ENCODE peak calls at places on chromosomes 3 and 15, in eight cellular contexts. One of them, this sample, is unnamed.
A peak's percentile ranks its signal among the peaks of the same experiment; 100 is the strongest.

GRCh38 chr3:112136959-112137693 is 4.1 kb upstream of the GCSAM start:
- DNase-seq in neural progenitor cell: peak; percentile 91
- DNase-seq in colonic mucosa: no peak
- DNase-seq in psoas muscle: no peak
- DNase-seq in uterus: no peak
- DNase-seq in left ventricle myocardium inferior: no peak
- DNase-seq in cardiac muscle cell: peak; percentile 64
- DNase-seq in Caco-2: peak; percentile 55
- DNase-seq in this sample: peak; percentile 65

GRCh38 chr15:92623435-92623834 is 32.1 kb downstream of the FAM174B start:
- DNase-seq in left ventricle myocardium inferior: no peak
- DNase-seq in uterus: no peak
- DNase-seq in colonic mucosa: no peak
- DNase-seq in Caco-2: no peak
- DNase-seq in psoas muscle: peak; percentile 87
- DNase-seq in cardiac muscle cell: no peak
- DNase-seq in neural progenitor cell: no peak
- DNase-seq in this sample: no peak

GRCh38 chr3:120793601-120794000 is 51.1 kb downstream of the GTF2E1 start:
- DNase-seq in left ventricle myocardium inferior: no peak
- DNase-seq in Caco-2: no peak
- DNase-seq in neural progenitor cell: no peak
- DNase-seq in cardiac muscle cell: no peak
- DNase-seq in colonic mucosa: no peak
- DNase-seq in psoas muscle: no peak
- DNase-seq in uterus: no peak
- DNase-seq in this sample: no peak

GRCh38 chr3:185423178-185423577 is 60.2 kb downstream of the MAP3K13 start:
- DNase-seq in cardiac muscle cell: peak; percentile 12
- DNase-seq in neural progenitor cell: no peak
- DNase-seq in Caco-2: no peak
- DNase-seq in left ventricle myocardium inferior: no peak
- DNase-seq in psoas muscle: no peak
- DNase-seq in uterus: no peak
- DNase-seq in colonic mucosa: peak; percentile 62
- DNase-seq in this sample: no peak

GRCh38 chr3:169060037-169060436 is 603.5 kb downstream of the MECOM start:
- DNase-seq in colonic mucosa: no peak
- DNase-seq in psoas muscle: no peak
- DNase-seq in left ventricle myocardium inferior: no peak
- DNase-seq in uterus: no peak
- DNase-seq in cardiac muscle cell: peak; percentile 20
- DNase-seq in Caco-2: no peak
- DNase-seq in neural progenitor cell: no peak
- DNase-seq in this sample: no peak

GRCh38 chr3:138284957-138285477 is 44.6 kb downstream of the NME9 start:
- DNase-seq in Caco-2: no peak
- DNase-seq in colonic mucosa: no peak
- DNase-seq in neural progenitor cell: no peak
- DNase-seq in psoas muscle: no peak
- DNase-seq in left ventricle myocardium inferior: no peak
- DNase-seq in uterus: no peak
- DNase-seq in cardiac muscle cell: no peak
- DNase-seq in this sample: no peak

GRCh38 chr15:37099321-37100108 is 834 bp downstream of the MEIS2 start:
- DNase-seq in neural progenitor cell: peak; percentile 40
- DNase-seq in cardiac muscle cell: no peak
- DNase-seq in psoas muscle: peak; percentile 48
- DNase-seq in left ventricle myocardium inferior: no peak
- DNase-seq in Caco-2: peak; percentile 40
- DNase-seq in uterus: peak; percentile 66
- DNase-seq in colonic mucosa: no peak
- DNase-seq in this sample: peak; percentile 72

GRCh38 chr3:37985637-37986320 is 4.8 kb upstream of the VILL start:
- DNase-seq in uterus: no peak
- DNase-seq in Caco-2: no peak
- DNase-seq in neural progenitor cell: no peak
- DNase-seq in colonic mucosa: peak; percentile 84
- DNase-seq in left ventricle myocardium inferior: no peak
- DNase-seq in cardiac muscle cell: peak; percentile 34
- DNase-seq in psoas muscle: peak; percentile 52
- DNase-seq in this sample: no peak

GRCh38 chr3:125136515-125136914 is 76.0 kb downstream of the SLC12A8 start:
- DNase-seq in cardiac muscle cell: no peak
- DNase-seq in neural progenitor cell: no peak
- DNase-seq in left ventricle myocardium inferior: no peak
- DNase-seq in psoas muscle: no peak
- DNase-seq in Caco-2: no peak
- DNase-seq in uterus: no peak
- DNase-seq in colonic mucosa: no peak
- DNase-seq in this sample: no peak

GRCh38 chr3:37803726-37804469 is 57.8 kb upstream of the CTDSPL start:
- DNase-seq in colonic mucosa: no peak
- DNase-seq in psoas muscle: no peak
- DNase-seq in cardiac muscle cell: no peak
- DNase-seq in uterus: no peak
- DNase-seq in Caco-2: no peak
- DNase-seq in left ventricle myocardium inferior: no peak
- DNase-seq in neural progenitor cell: no peak
- DNase-seq in this sample: no peak

DNA sequence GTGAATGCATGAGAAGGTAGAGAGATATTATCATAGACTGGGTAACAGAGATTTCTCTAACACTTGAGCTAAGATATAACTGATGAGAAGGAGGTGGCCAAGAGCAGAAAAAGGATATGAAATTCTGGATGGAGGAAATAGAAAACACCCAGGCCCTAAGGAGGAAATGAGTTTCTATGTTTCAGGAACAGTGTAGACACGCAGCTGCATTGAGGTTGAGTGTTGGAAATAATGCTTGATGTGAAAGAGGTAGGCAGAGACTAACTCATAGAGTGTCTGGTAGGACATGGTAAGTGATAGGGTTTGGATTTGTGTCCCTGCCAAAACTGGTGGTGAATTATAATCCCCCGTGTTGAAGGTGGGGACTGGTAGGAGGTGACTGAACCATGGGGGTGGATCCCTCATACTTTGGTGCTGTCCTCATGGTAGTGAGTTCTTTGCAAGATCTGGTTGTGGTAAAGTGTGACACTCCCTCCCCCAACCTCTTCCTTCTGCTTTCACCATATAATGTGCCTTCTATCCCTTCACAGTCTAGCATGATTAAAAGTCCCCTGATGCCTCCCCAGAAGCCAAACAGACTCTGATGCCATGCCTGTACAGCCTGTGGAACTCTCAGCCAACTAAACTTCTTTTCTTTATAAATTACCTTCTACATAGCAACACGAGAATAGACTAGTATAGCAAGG is 787.3 kb downstream of the EDEM1 start:
- DNase-seq in neural progenitor cell: no peak
- DNase-seq in left ventricle myocardium inferior: no peak
- DNase-seq in Caco-2: no peak
- DNase-seq in cardiac muscle cell: no peak
- DNase-seq in psoas muscle: no peak
- DNase-seq in colonic mucosa: no peak
- DNase-seq in uterus: no peak
- DNase-seq in this sample: no peak
- H3K4me1 ChIP-seq in neural progenitor cell: peaks cover 13% of the 10 kb centered on the region
- H3K4me1 ChIP-seq in left ventricle myocardium inferior: no peaks in the 10 kb centered on the region
- H3K4me1 ChIP-seq in Caco-2: no peaks in the 10 kb centered on the region
- H3K4me1 ChIP-seq in cardiac muscle cell: no peaks in the 10 kb centered on the region
- H3K4me1 ChIP-seq in psoas muscle: no peaks in the 10 kb centered on the region
- H3K4me1 ChIP-seq in colonic mucosa: no peaks in the 10 kb centered on the region
- H3K4me1 ChIP-seq in uterus: no peaks in the 10 kb centered on the region
- H3K4me1 ChIP-seq in this sample: no peaks in the 10 kb centered on the region

GRCh38 chr3:132199451-132199850 is 117.8 kb upstream of the ACP3 start:
- DNase-seq in psoas muscle: no peak
- DNase-seq in left ventricle myocardium inferior: no peak
- DNase-seq in uterus: no peak
- DNase-seq in Caco-2: no peak
- DNase-seq in colonic mucosa: no peak
- DNase-seq in cardiac muscle cell: no peak
- DNase-seq in neural progenitor cell: no peak
- DNase-seq in this sample: no peak
- H3K4me3 ChIP-seq in psoas muscle: no peak overlapping the region
- H3K4me3 ChIP-seq in left ventricle myocardium inferior: no peak overlapping the region
- H3K4me3 ChIP-seq in uterus: no peak overlapping the region
- H3K4me3 ChIP-seq in Caco-2: no peak overlapping the region
- H3K4me3 ChIP-seq in colonic mucosa: no peak overlapping the region
- H3K4me3 ChIP-seq in cardiac muscle cell: no peak overlapping the region
- H3K4me3 ChIP-seq in neural progenitor cell: no peak overlapping the region
- H3K4me3 ChIP-seq in this sample: no peak overlapping the region

DNA sequence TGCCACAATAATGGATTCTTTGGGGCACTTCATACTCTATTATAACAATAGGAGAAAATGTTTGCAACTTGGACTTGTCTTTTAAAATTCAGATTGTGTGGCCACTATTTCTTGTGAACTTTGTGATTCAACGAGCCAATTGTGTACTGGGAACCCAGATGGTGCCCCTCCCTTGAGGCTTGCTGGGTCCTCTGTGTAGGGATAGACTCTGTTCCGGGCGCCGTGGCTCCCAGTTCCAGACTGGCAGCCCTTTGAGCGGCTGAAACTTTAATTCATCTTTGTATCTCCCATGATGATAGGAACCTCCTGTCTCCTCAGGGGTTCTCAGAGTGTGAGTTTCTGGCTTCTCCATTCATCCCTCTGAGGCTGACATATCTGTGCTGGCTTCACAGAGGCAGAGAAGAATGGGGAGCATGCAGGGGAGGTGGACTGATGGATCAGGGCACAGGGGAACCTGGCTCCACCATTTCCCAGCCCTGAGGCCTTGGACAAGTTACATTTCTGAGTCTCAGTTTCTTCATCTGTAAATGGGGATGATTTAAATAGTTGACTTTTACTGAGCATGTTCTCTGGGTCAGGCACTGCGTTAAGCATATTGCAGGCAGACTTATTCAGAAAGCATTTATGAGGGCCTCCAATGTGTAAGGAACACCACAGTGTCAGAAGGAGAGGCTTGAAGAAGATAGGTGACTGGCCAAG is 15.2 kb upstream of the ANKDD1A start:
- DNase-seq in psoas muscle: no peak
- DNase-seq in neural progenitor cell: no peak
- DNase-seq in left ventricle myocardium inferior: peak; percentile 11
- DNase-seq in uterus: no peak
- DNase-seq in Caco-2: no peak
- DNase-seq in colonic mucosa: no peak
- DNase-seq in cardiac muscle cell: no peak
- DNase-seq in this sample: no peak
- H3K4me1 ChIP-seq in psoas muscle: peaks cover 27% of the 10 kb centered on the region
- H3K4me1 ChIP-seq in neural progenitor cell: peaks cover 38% of the 10 kb centered on the region
- H3K4me1 ChIP-seq in left ventricle myocardium inferior: peaks cover 62% of the 10 kb centered on the region
- H3K4me1 ChIP-seq in uterus: no peaks in the 10 kb centered on the region
- H3K4me1 ChIP-seq in Caco-2: peaks cover 18% of the 10 kb centered on the region
- H3K4me1 ChIP-seq in colonic mucosa: no peaks in the 10 kb centered on the region
- H3K4me1 ChIP-seq in cardiac muscle cell: peaks cover 27% of the 10 kb centered on the region
- H3K4me1 ChIP-seq in this sample: peaks cover 6% of the 10 kb centered on the region

DNA sequence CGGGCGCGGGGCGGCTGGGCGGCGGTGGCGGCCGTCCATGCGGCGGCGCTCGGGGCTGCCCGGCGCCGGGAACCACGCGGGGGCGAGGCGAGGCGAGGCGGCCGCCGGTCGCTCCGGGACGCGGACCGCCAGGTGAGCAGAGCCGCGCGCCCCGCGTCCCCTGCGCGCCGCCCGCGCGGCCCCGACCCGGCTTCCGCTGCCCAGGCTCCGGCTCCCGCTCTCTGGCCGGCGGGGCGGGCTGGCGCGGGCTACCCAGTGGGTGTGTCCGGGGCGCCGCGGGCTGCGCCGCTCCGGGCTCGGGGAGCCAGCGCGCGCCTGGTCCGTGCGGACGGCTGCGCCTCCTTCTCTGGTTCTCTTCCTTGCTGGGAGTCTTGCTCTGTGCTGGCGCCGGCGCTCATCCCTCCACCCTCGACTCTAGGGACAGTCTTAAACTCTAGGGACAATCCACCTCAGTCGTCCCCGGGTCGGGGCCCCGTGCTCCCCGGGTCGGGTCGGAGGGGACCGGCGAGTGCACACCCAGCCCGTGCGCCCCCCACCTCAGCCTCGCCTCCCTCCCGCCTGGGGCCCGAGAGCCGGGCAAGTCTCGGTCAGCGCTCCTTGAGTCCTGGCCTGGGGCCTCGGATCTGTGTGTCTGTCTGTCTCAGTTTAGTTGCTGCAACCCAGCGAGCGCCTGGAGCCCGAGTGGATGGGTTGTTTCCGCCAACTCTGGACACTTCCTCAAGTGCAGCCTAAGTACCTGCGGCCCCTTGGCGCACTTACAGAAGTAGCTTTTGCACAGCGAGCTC is 488 bp downstream of the THSD4 start:
- DNase-seq in uterus: peak; percentile 49
- DNase-seq in Caco-2: peak; percentile 52
- DNase-seq in left ventricle myocardium inferior: peak; percentile 56
- DNase-seq in colonic mucosa: peak; percentile 72
- DNase-seq in psoas muscle: peak; percentile 62
- DNase-seq in cardiac muscle cell: peak; percentile 67
- DNase-seq in neural progenitor cell: peak; percentile 75
- DNase-seq in this sample: peak; percentile 60
- H3K4me3 ChIP-seq in uterus: peak overlapping the region; percentile 53
- H3K4me3 ChIP-seq in Caco-2: peak overlapping the region; percentile 38
- H3K4me3 ChIP-seq in left ventricle myocardium inferior: peak overlapping the region; percentile 78
- H3K4me3 ChIP-seq in colonic mucosa: peak overlapping the region; percentile 71
- H3K4me3 ChIP-seq in psoas muscle: peak overlapping the region; percentile 80
- H3K4me3 ChIP-seq in cardiac muscle cell: peak overlapping the region; percentile 67
- H3K4me3 ChIP-seq in neural progenitor cell: peak overlapping the region; percentile 69
- H3K4me3 ChIP-seq in this sample: peak overlapping the region; percentile 57

GRCh38 chr3:117408811-117409210 is 699.2 kb downstream of the TUSC7 start:
- DNase-seq in left ventricle myocardium inferior: no peak
- DNase-seq in cardiac muscle cell: peak; percentile 3
- DNase-seq in Caco-2: no peak
- DNase-seq in neural progenitor cell: no peak
- DNase-seq in uterus: no peak
- DNase-seq in psoas muscle: no peak
- DNase-seq in colonic mucosa: no peak
- DNase-seq in this sample: no peak

GRCh38 chr3:117407317-117407716 is 697.7 kb downstream of the TUSC7 start:
- DNase-seq in Caco-2: peak; percentile 10
- DNase-seq in uterus: no peak
- DNase-seq in psoas muscle: no peak
- DNase-seq in cardiac muscle cell: peak; percentile 22
- DNase-seq in neural progenitor cell: peak; percentile 36
- DNase-seq in colonic mucosa: no peak
- DNase-seq in left ventricle myocardium inferior: no peak
- DNase-seq in this sample: peak; percentile 36

GRCh38 chr3:117400303-117400702 is 690.7 kb downstream of the TUSC7 start:
- DNase-seq in neural progenitor cell: peak; percentile 12
- DNase-seq in colonic mucosa: no peak
- DNase-seq in cardiac muscle cell: no peak
- DNase-seq in psoas muscle: no peak
- DNase-seq in Caco-2: no peak
- DNase-seq in uterus: no peak
- DNase-seq in left ventricle myocardium inferior: no peak
- DNase-seq in this sample: no peak

GRCh38 chr3:117404153-117404552 is 694.6 kb downstream of the TUSC7 start:
- DNase-seq in psoas muscle: no peak
- DNase-seq in Caco-2: no peak
- DNase-seq in uterus: no peak
- DNase-seq in neural progenitor cell: no peak
- DNase-seq in left ventricle myocardium inferior: no peak
- DNase-seq in cardiac muscle cell: peak; percentile 29
- DNase-seq in colonic mucosa: no peak
- DNase-seq in this sample: no peak

DNA sequence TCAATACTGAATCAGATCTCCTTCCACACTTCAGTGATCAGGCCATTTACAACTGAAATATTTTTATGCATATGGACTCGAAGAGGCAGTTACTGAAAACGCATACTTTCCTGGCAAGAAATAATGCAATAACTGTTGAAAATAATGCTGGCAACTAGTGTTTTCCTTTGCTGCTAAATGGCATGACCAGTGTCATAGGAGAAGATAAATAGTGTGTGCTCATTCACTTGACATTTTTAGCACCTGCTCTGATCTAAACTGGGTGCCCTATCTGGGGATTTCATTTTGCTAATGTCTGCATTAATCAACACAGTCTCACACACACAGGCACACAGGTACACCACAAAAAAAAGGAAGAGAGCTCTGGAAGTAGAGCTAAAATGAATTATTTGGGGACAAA is 695.2 kb downstream of the TUSC7 start:
- DNase-seq in uterus: no peak
- DNase-seq in colonic mucosa: no peak
- DNase-seq in left ventricle myocardium inferior: no peak
- DNase-seq in Caco-2: no peak
- DNase-seq in psoas muscle: no peak
- DNase-seq in neural progenitor cell: no peak
- DNase-seq in cardiac muscle cell: no peak
- DNase-seq in this sample: no peak
- H3K4me1 ChIP-seq in uterus: no peaks in the 10 kb centered on the region
- H3K4me1 ChIP-seq in colonic mucosa: no peaks in the 10 kb centered on the region
- H3K4me1 ChIP-seq in left ventricle myocardium inferior: no peaks in the 10 kb centered on the region
- H3K4me1 ChIP-seq in Caco-2: no peaks in the 10 kb centered on the region
- H3K4me1 ChIP-seq in psoas muscle: no peaks in the 10 kb centered on the region
- H3K4me1 ChIP-seq in neural progenitor cell: peaks cover 46% of the 10 kb centered on the region
- H3K4me1 ChIP-seq in cardiac muscle cell: peaks cover 6% of the 10 kb centered on the region
- H3K4me1 ChIP-seq in this sample: peaks cover 4% of the 10 kb centered on the region